ENCODE peak calls at places on chromosomes 3 and 15, in ten cellular contexts. Y, M, E, D, O, H, C, K, S and Q are unnamed samples.

GRCh38 chr3:55617385-55617784 is 130.3 kb upstream of the WNT5A start:
- DNase-seq in K (no peak), H (no peak), O (no peak), D (no peak), S (no peak), C (no peak), M (no peak), Y (no peak), E (no peak), Q (no peak)

GRCh38 chr3:16442730-16443129 is 70.8 kb downstream of the RFTN1 start:
- DNase-seq in M (no peak), K (no peak), D (no peak), C (no peak), Y (no peak), H (no peak), E (no peak), S (no peak), O (no peak), Q (no peak)

GRCh38 chr15:89052474-89052873 is 35.8 kb upstream of the ABHD2 start:
- DNase-seq in O (no peak), C (no peak), Y (no peak), S (no peak), M (no peak), D (no peak), H (peak), E (peak), K (no peak), Q (no peak)

GRCh38 chr15:51366911-51367310 is 25.5 kb downstream of the GLDN start:
- DNase-seq in O (no peak), D (no peak), C (no peak), E (peak), Y (no peak), K (no peak), M (no peak), H (peak), S (no peak), Q (peak)

GRCh38 chr3:38117748-38118420 is 19.0 kb downstream of the ACAA1 start:
- DNase-seq in K (peak), C (peak), E (peak), S (peak), Y (peak), M (no peak), D (peak), H (peak), O (no peak), Q (peak)

GRCh38 chr15:86201313-86202008 is 121.8 kb downstream of the AGBL1 start:
- DNase-seq in K (no peak), H (no peak), M (no peak), D (no peak), C (no peak), O (no peak), S (no peak), Y (no peak), E (no peak), Q (no peak)

GRCh38 chr15:62242999-62243398 is 77.9 kb upstream of the C2CD4B start:
- DNase-seq in O (no peak), Y (no peak), D (no peak), C (no peak), K (no peak), E (no peak), S (no peak), M (no peak), H (no peak), Q (no peak)

GRCh38 chr15:55742498-55742926 is 440 bp downstream of the PRTG start:
- DNase-seq in Y (no peak), K (no peak), D (no peak), H (peak), C (no peak), O (no peak), E (peak), S (no peak), M (no peak), Q (no peak)

GRCh38 chr3:134327594-134327975 is 46.7 kb downstream of the AMOTL2 start:
- DNase-seq in Y (no peak), M (no peak), K (no peak), C (no peak), D (no peak), H (peak), E (peak), S (no peak), O (no peak), Q (no peak)

GRCh38 chr15:66138096-66138783 is 115.3 kb downstream of the MEGF11 start:
- DNase-seq in E (no peak), M (no peak), O (no peak), K (no peak), D (no peak), C (no peak), H (no peak), Y (no peak), S (no peak), Q (no peak)

GRCh38 chr3:58833501-58833900 is 166.9 kb upstream of the FAM3D start:
- DNase-seq in C (no peak), O (no peak), H (no peak), S (no peak), Y (no peak), E (no peak), K (no peak), D (no peak), M (no peak), Q (no peak)

GRCh38 chr15:31013863-31014607 is 22.6 kb upstream of the MTMR10 start:
- DNase-seq in H (no peak), Y (no peak), S (peak), K (no peak), D (no peak), E (no peak), M (no peak), C (no peak), O (no peak), Q (no peak)

GRCh38 chr3:39434574-39434973 is 28.1 kb downstream of the RPSA start:
- DNase-seq in H (peak), K (no peak), S (no peak), E (peak), O (no peak), Y (no peak), M (no peak), C (no peak), D (no peak), Q (no peak)

GRCh38 chr3:147616998-147617619 is 207.9 kb downstream of the ZIC1 start:
- DNase-seq in K (no peak), H (no peak), Y (no peak), C (no peak), S (no peak), O (no peak), D (peak), M (no peak), E (peak), Q (no peak)

GRCh38 chr15:60389261-60390077 is 8.3 kb downstream of the ANXA2 start:
- DNase-seq in Y (no peak), M (no peak), C (no peak), O (no peak), H (no peak), D (no peak), E (peak), S (no peak), K (no peak), Q (no peak)

GRCh38 chr3:52372822-52373504 is 56.8 kb downstream of the DNAH1 start:
- DNase-seq in S (peak), O (no peak), H (no peak), C (peak), E (no peak), K (peak), D (no peak), Y (no peak), M (no peak), Q (no peak)

GRCh38 chr15:87619161-87619960 is 637.2 kb downstream of the NTRK3 start:
- DNase-seq in K (no peak), Y (no peak), E (peak), S (no peak), D (peak), M (no peak), O (no peak), H (peak), C (no peak), Q (no peak)

GRCh38 chr15:63503739-63504246 is 600 bp upstream of the USP3 start:
- DNase-seq in O (no peak), K (no peak), Y (peak), S (no peak), E (peak), M (no peak), C (peak), D (no peak), H (peak), Q (peak)

GRCh38 chr3:63753567-63753966 is 65.5 kb upstream of the C3orf49 start:
- DNase-seq in C (no peak), H (peak), K (no peak), E (peak), S (no peak), O (no peak), M (no peak), D (no peak), Y (no peak), Q (no peak)

GRCh38 chr3:31981206-31982181 is at the start of the genes OSBPL10 and ZNF860:
- DNase-seq in M (peak), S (peak), D (peak), H (peak), Y (no peak), E (peak), K (no peak), C (no peak), O (peak), Q (peak)